ENCODE peak calls at places on chromosomes 1 and 21, in eight cellular contexts. Z is hepatocyte; E is mammary epithelial cell; T is lung; H is A549; M is effector memory CD4-positive, alpha-beta T cell; I is dorsolateral prefrontal cortex; J is CD4-positive, CD25-positive, alpha-beta regulatory T cell. P is an unnamed sample.

GRCh38 chr1:93585059-93585966 is 96.3 kb downstream of the BCAR3 start:
- DNase-seq in Z (peak; percentile 92), E (peak; percentile 82), T (peak; percentile 95), H (peak; percentile 84), M (no peak), I (no peak), J (no peak), P (peak; percentile 95)

GRCh38 chr1:232614811-232615210 is 15.1 kb downstream of the SIPA1L2 start:
- DNase-seq in Z (no peak), E (no peak), T (no peak), H (no peak), M (no peak), I (no peak), J (no peak), P (no peak)

GRCh38 chr1:205933672-205934618 is 9.3 kb downstream of the SLC26A9 start:
- DNase-seq in Z (peak; percentile 71), E (peak; percentile 54), T (peak; percentile 61), H (peak; percentile 91), M (no peak), I (peak; percentile 62), J (no peak), P (no peak)

GRCh38 chr1:14880456-14881316 is 272.9 kb upstream of the TMEM51 start:
- DNase-seq in Z (no peak), E (peak; percentile 32), T (no peak), H (no peak), M (no peak), I (no peak), J (no peak), P (no peak)

GRCh38 chr1:193283026-193283425 is 96.6 kb upstream of the B3GALT2 start:
- DNase-seq in Z (no peak), E (no peak), T (no peak), H (no peak), M (no peak), I (no peak), J (no peak), P (no peak)

GRCh38 chr1:3902111-3902511 is 2.0 kb upstream of the C1orf174 start:
- DNase-seq in Z (no peak), E (no peak), T (no peak), H (no peak), M (peak; percentile 21), I (no peak), J (peak; percentile 77), P (peak; percentile 70)

GRCh38 chr1:21378705-21379494 is 61.0 kb upstream of the NBPF3 start:
- DNase-seq in Z (peak; percentile 56), E (no peak), T (no peak), H (peak; percentile 65), M (no peak), I (no peak), J (no peak), P (no peak)

GRCh38 chr1:6512245-6512907 is 20.9 kb upstream of the PLEKHG5 start:
- DNase-seq in Z (no peak), E (no peak), T (no peak), H (no peak), M (no peak), I (no peak), J (no peak), P (no peak)

GRCh38 chr21:23886828-23887708 is 1720.2 kb downstream of the MRPL39 start:
- DNase-seq in Z (no peak), E (no peak), T (no peak), H (no peak), M (no peak), I (no peak), J (no peak), P (no peak)

GRCh38 chr1:9399510-9400424 is 107.1 kb downstream of the SPSB1 start:
- DNase-seq in Z (peak; percentile 51), E (no peak), T (no peak), H (no peak), M (no peak), I (no peak), J (no peak), P (peak; percentile 83)

DNA sequence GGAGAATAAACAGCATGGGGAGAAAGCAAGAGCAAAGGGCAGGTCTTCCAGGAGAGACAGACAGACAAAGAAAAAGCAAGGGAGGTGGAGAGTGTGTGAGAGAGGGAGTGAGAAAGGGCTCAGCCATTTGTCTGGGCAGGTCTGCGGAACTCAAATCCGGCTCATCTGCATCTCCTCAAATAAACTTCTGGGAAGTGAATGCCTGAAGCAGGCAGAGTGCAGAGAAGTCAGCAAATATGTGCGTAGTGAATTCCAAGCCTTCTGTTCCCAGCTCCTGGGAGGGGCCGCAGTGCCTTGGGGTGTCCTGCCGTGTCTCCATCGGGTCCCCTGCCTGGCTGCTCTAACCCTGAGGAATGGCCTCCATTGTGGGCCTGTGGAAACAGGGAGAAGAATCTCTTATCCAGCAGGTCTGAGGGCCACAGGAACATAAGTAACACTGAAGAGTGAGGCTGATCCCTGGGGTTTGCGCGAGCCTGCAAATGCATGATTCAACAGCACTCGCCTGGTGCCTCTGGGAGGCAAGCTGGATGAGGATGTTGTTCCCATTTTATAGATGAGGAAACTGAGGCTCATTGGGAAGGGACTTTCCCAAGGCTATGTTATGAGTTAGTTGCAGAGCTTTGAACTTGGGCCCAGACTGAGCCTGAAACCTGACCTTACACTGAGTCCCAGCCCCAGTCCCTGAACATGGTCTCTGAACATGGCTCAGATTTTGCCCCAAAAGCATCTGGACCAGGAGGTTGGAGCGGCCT is 27.5 kb upstream of the POU3F1 start:
- DNase-seq in Z (no peak), E (no peak), T (no peak), H (no peak), M (no peak), I (no peak), J (no peak), P (no peak)
- H3K27ac ChIP-seq in Z (no peak overlapping the region), E (no peak overlapping the region), T (no peak overlapping the region), H (no peak overlapping the region), M (no peak overlapping the region), I (no peak overlapping the region), J (no peak overlapping the region), P (no peak overlapping the region)

DNA sequence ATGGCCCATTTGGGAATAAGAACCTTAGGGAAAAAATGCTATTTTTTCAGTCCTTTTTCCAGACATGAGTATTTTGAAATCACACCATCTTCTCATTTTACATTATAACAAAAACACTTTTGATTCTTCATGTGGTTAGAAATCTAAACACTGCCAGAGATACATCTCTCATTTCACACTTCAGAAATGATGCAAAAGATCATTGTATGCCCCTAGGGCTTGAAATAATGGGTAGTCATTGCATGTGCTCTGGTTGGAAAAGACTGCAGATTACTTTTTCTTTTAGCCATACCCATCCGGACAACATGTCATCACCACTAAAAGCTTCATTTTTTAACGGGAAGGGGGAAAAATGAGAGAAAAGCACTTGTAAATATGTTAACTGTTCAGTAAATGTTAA is 1152.2 kb upstream of the ADGRL4 start:
- DNase-seq in Z (no peak), E (no peak), T (no peak), H (no peak), M (no peak), I (no peak), J (no peak), P (no peak)
- H3K27ac ChIP-seq in Z (no peak overlapping the region), E (no peak overlapping the region), T (no peak overlapping the region), H (no peak overlapping the region), M (no peak overlapping the region), I (no peak overlapping the region), J (no peak overlapping the region), P (no peak overlapping the region)

DNA sequence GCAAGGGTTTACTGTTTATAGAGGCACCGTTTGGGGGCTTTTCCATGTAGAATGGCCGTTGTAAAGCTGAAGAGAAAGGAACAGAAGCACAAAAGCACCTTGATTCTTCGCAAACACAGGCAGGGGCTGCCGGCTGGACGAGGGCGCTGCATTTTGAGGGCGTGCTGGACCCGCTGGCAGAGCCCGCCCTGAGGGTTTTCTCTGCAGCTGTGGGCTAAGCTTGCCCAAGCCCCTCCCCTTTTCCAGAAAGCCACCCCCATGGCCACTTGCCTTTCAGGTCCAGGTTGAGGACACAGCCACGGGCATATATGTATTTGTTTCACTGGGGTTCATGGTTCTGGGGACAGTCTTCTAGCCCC is 12.9 kb downstream of the TFF3 start:
- DNase-seq in Z (no peak), E (no peak), T (no peak), H (no peak), M (no peak), I (no peak), J (no peak), P (no peak)
- H3K27ac ChIP-seq in Z (no peak overlapping the region), E (no peak overlapping the region), T (no peak overlapping the region), H (no peak overlapping the region), M (no peak overlapping the region), I (no peak overlapping the region), J (no peak overlapping the region), P (peak overlapping the region; percentile 34)

GRCh38 chr1:109434484-109434883 is 8.2 kb upstream of the PSMA5 start:
- DNase-seq in Z (no peak), E (no peak), T (no peak), H (no peak), M (no peak), I (no peak), J (no peak), P (no peak)
- H3K27ac ChIP-seq in Z (no peak overlapping the region), E (no peak overlapping the region), T (no peak overlapping the region), H (no peak overlapping the region), M (no peak overlapping the region), I (no peak overlapping the region), J (no peak overlapping the region), P (no peak overlapping the region)

GRCh38 chr1:178684111-178684510 is 40.9 kb upstream of the RALGPS2 start:
- DNase-seq in Z (no peak), E (peak; percentile 11), T (no peak), H (no peak), M (no peak), I (no peak), J (no peak), P (no peak)

GRCh38 chr1:178682886-178683285 is 42.2 kb upstream of the RALGPS2 start:
- DNase-seq in Z (no peak), E (no peak), T (no peak), H (no peak), M (no peak), I (no peak), J (no peak), P (no peak)

GRCh38 chr1:178686407-178686806 is 38.6 kb upstream of the RALGPS2 start:
- DNase-seq in Z (no peak), E (peak; percentile 63), T (no peak), H (no peak), M (no peak), I (no peak), J (no peak), P (no peak)

GRCh38 chr1:178683304-178683703 is 41.7 kb upstream of the RALGPS2 start:
- DNase-seq in Z (no peak), E (no peak), T (no peak), H (no peak), M (no peak), I (no peak), J (no peak), P (no peak)

DNA sequence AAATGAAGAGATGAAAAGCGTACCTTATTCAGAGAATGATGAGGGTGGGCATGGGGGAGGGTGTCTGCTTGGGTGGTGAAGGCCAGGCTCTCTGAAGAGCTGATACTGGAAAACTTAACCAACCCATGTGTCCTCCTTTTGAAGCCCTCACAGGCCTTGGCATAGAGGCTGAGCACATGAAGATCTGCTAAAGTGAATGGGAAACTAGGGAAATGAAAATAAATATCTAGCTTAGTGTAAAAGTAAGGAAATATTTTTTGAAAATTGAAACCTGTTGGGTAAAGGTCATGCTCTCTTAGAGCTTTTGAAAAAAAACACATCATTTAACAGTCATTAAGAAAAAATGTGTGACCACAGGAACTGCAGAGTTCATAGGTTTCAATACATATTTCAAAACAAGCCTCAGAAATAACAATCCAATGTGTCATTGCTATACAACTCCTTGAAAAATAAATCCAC is 40.5 kb upstream of the RALGPS2 start:
- DNase-seq in Z (peak; percentile 14), E (peak; percentile 84), T (no peak), H (peak; percentile 53), M (no peak), I (no peak), J (no peak), P (no peak)
- H3K27ac ChIP-seq in Z (peak overlapping the region; percentile 39), E (peak overlapping the region; percentile 79), T (no peak overlapping the region), H (peak overlapping the region; percentile 52), M (no peak overlapping the region), I (no peak overlapping the region), J (no peak overlapping the region), P (no peak overlapping the region)

GRCh38 chr1:1361233-1361981 is 3.1 kb upstream of the MXRA8 start:
- DNase-seq in Z (no peak), E (no peak), T (no peak), H (no peak), M (no peak), I (no peak), J (no peak), P (peak; percentile 53)
- H3K27ac ChIP-seq in Z (peak overlapping the region; percentile 97), E (no peak overlapping the region), T (no peak overlapping the region), H (no peak overlapping the region), M (no peak overlapping the region), I (no peak overlapping the region), J (no peak overlapping the region), P (no peak overlapping the region)

P was measured in right cardiac atrium.